ENCODE peak calls at places on chromosome 15, in five cellular contexts. W, Z, E, S and B are unnamed samples.

GRCh38 chr15:71752085-71752484 is 58.3 kb upstream of the NR2E3 start:
- DNase-seq in Z (no peak), W (no peak), E (no peak), S (no peak), B (no peak)

GRCh38 chr15:77107531-77108355 is 36.8 kb upstream of the TSPAN3 start:
- DNase-seq in W (peak), E (peak), Z (no peak), S (peak), B (no peak)

GRCh38 chr15:45641374-45641778 is 6.5 kb downstream of the SQOR start:
- DNase-seq in W (peak), S (peak), E (no peak), Z (no peak), B (no peak)

GRCh38 chr15:72200395-72201237 is 3.0 kb upstream of the GRAMD2A start:
- DNase-seq in E (no peak), S (no peak), W (no peak), Z (no peak), B (no peak)

GRCh38 chr15:77144492-77145070 is 73.7 kb upstream of the TSPAN3 start:
- DNase-seq in E (no peak), W (no peak), S (no peak), Z (no peak), B (no peak)

GRCh38 chr15:40425681-40426080 is 15.1 kb upstream of the BAHD1 start:
- DNase-seq in S (no peak), E (no peak), W (no peak), Z (no peak), B (no peak)

GRCh38 chr15:39925112-39925830 is 5.2 kb upstream of the GPR176 start:
- DNase-seq in S (no peak), W (peak), Z (no peak), E (no peak), B (no peak)

GRCh38 chr15:38308242-38308641 is 55.6 kb downstream of the SPRED1 start:
- DNase-seq in E (no peak), S (no peak), W (no peak), Z (no peak), B (no peak)

GRCh38 chr15:42444415-42445063 is 46.4 kb downstream of the ZNF106 start:
- DNase-seq in S (no peak), E (no peak), W (no peak), Z (no peak), B (no peak)

GRCh38 chr15:85892232-85892631 is 97.5 kb upstream of the KLHL25 start:
- DNase-seq in S (no peak), W (no peak), E (no peak), Z (no peak), B (no peak)

GRCh38 chr15:91522609-91523332 is 330.7 kb upstream of the SLCO3A1 start:
- DNase-seq in E (no peak), S (peak), Z (no peak), W (no peak), B (no peak)

GRCh38 chr15:65184944-65185717 is at the start of gene CLPX:
- DNase-seq in Z (peak), E (peak), W (peak), S (peak), B (peak)

GRCh38 chr15:65182538-65182937 is 2.6 kb downstream of the CLPX start:
- DNase-seq in S (no peak), Z (no peak), E (no peak), W (no peak), B (no peak)

GRCh38 chr15:65180167-65180566 is 5.0 kb downstream of the CLPX start:
- DNase-seq in W (no peak), Z (no peak), S (no peak), E (no peak), B (no peak)

GRCh38 chr15:65183847-65184159 is 1.3 kb downstream of the CLPX start:
- DNase-seq in W (peak), Z (no peak), E (no peak), S (no peak), B (no peak)

DNA sequence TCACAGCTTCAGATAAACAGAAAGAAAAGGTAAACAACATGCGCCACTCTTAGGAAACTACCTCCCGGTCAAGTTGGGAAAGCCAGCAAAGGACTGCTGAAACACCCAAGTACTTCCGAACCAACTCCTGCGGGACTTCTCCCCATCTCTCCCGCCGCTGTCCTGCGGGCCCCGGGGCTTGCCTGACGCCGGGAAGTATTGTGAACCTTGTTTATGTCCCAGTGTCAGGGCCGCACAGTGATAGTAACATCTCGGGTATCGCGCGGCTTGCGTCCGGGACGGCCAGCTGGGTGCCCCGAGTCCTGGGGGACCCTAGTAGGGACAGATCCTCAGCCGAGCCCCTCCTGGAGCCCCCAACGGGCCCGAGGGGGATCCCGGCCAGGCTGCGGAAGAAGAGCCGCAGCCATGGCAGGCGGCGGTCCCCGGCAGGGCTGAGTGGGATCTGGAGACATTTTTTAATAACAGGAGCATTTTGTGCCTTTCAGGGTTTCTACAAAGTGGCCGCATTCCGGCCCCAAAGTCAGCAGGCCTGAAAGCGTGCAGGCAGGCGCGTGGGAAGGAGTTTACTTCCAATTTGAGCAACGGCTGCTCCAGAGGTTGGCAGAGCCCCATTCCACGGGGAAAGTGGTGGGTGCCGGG is 718 bp downstream of the CLPX start:
- DNase-seq in E (peak), W (peak), Z (no peak), S (peak), B (no peak)
- TF ChIP-seq CTCF in E (no peak), W (no peak), Z (no peak), S (no peak), B (no peak)

GRCh38 chr15:33135355-33135781 is 59.1 kb downstream of the FMN1 start:
- DNase-seq in S (no peak), W (no peak), Z (peak), E (no peak), B (no peak)

GRCh38 chr15:33138000-33138399 is 56.5 kb downstream of the FMN1 start:
- DNase-seq in S (no peak), E (no peak), Z (no peak), W (no peak), B (no peak)

GRCh38 chr15:33137101-33137500 is 57.4 kb downstream of the FMN1 start:
- DNase-seq in S (no peak), E (no peak), Z (no peak), W (no peak), B (no peak)

GRCh38 chr15:33131880-33132279 is 62.6 kb downstream of the FMN1 start:
- DNase-seq in E (no peak), S (no peak), W (peak), Z (no peak), B (no peak)

DNA sequence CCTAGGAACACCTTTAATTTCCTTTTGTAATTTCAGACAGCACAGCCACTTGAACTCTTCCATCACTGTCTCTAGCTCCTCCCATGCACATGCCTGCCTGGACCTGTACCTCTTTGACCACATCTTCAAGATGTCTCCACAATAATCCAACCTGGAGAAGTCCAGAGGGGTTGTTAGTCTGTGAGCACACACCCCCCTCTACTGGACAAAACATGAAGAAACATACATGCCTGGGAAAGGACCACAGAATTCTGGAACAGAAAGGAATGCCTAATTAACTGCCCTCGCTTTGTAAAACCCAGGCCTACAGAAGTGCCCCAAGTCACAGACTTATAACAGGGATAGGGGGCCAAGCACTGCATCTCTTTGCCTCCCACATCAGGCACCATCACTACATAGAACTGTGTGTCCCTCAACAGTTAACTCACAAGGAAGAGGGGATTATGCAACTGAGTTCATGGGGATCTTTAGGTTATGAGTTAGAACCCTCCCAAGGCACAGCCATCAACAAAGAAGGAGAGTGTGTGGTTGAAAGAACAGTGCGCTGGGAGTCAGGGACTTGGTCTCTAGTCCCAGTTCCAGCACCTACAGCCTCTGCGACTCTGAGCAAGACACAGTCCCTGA is 61.7 kb downstream of the FMN1 start:
- DNase-seq in W (peak), S (peak), Z (no peak), E (peak), B (no peak)
- TF ChIP-seq CTCF in W (peak), S (peak), Z (no peak), E (no peak), B (peak)

DNA sequence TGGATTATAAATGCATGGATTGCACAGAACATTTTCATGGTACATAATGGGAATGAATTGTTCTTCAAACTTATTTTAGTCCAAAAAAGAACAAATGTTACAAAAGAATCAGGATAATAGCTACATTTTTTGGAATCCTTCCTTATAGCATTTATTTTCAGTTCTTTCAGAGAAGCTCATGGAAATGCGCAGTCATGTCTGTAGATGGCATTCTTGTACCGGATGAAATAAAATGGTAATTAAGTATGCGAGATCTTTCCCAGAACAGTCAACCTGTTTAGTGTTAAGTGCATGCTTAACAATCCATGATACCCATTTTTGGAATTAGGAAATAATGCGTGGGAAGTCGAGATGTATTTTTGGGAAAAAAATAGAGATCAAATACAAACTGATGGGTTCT is 38.2 kb upstream of the GOLGA8B start:
- DNase-seq in Z (no peak), W (peak), E (no peak), S (peak), B (no peak)
- TF ChIP-seq CTCF in Z (no peak), W (peak), E (no peak), S (peak), B (peak)

GRCh38 chr15:31606942-31607497 is 280.4 kb downstream of the KLF13 start:
- DNase-seq in S (no peak), E (no peak), W (no peak), Z (no peak), B (no peak)

GRCh38 chr15:31606261-31606669 is 279.6 kb downstream of the KLF13 start:
- DNase-seq in Z (no peak), W (no peak), E (no peak), S (peak), B (no peak)

GRCh38 chr15:31607656-31608055 is 281.0 kb downstream of the KLF13 start:
- DNase-seq in Z (no peak), E (no peak), S (no peak), W (no peak), B (no peak)

GRCh38 chr15:31609243-31609642 is 282.6 kb downstream of the KLF13 start:
- DNase-seq in S (no peak), W (no peak), Z (no peak), E (no peak), B (no peak)

DNA sequence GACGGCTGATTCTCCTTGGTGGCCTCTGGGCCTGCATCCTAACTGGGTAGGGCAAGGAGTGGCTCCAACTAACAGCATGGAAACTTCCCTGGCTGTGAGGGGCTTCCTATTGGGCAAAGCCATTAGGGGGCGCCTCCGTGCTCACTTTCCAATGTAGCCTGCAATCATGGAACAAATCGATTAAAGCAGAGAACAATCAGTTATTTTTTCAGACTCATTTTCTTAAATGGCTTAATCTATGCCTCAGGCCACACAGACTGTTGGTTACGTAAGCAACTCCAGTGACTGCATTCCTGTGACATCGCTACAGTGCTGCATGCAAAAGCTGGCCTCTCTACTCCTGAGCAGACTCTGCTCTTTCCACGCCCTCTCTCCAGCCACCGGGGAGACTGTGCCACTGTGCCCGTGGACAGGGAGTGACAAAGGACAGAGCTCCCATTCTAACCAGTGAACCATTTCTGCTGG is 278.9 kb downstream of the KLF13 start:
- DNase-seq in S (peak), E (no peak), Z (no peak), W (no peak), B (no peak)
- TF ChIP-seq CTCF in S (peak), E (no peak), Z (no peak), W (no peak), B (peak)

GRCh38 chr15:58985443-58985842 is 2.0 kb upstream of the RNF111 start:
- DNase-seq in W (no peak), E (no peak), Z (peak), S (peak), B (no peak)

GRCh38 chr15:58981808-58982475 is 5.5 kb upstream of the RNF111 start:
- DNase-seq in W (no peak), S (no peak), Z (no peak), E (peak), B (no peak)

DNA sequence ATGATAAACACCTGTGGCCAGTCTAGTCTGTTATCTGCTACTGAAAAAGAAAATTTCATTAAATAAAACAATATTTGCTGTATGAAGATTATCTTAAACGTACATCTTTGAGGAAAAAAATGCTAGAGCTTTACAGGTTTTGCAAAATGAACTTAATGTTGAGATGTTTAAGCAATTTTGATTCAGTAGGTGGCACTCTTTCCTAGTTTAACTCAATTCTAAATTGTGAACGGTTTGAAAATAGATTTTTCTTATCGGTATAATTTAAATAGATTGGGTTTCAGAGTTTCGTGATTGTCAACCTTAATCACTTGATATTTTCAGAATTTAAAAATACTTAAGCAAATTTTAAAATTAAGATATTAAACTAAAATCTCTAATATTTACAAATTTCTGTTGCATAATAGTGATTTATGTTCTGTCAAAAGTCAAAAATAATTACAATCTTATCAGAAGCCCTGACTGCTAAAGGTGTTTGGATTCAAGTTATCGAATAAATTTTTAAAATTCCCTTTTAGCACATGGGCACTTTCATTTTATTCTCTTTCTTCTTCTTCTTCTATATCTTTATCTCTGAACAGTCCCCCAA is 7.0 kb upstream of the RNF111 start:
- DNase-seq in S (peak), E (peak), W (peak), Z (no peak), B (no peak)
- TF ChIP-seq CTCF in S (peak), E (peak), W (peak), Z (no peak), B (peak)

DNA sequence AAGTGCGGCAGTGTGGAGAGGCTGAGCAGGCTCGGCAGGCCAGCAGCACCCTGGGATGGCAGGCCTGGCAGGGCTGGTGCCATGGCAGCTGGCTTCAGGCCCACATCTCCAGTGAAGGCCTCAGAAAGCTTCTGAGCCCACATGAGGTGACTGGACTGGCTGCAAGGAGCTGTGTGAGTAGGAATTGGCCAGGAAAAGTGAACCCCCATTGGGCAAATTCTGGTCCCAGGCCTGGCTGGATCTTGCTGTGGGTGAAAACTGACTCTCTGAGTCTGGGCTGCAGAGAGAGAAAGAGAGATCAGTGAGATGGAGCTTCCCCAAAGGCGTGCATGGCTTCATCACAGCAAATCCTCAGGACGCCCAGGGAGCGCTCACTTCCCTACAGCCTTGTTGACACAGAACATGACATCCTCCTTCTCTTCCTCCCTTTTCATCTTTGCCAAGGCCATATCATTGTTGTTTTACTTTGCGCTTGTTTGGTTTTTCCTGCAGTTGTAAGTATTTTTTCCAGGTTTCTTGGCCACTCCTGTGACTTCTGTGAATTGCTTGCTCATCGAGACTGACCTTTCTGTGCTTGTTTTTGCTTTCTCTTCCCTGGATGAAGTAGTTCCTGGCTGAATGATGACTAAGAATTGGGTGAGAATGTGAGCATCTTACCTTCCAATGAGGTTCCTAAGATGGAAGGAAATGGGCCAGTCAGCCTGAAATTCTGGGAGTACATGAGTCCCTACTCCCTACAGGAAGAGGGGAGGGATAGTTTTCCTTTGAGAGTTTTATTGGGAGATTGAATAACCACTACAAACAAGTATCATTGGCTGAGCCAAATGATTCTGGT is 299.0 kb downstream of the TLE3 start:
- DNase-seq in W (peak), Z (no peak), S (no peak), E (no peak), B (no peak)
- TF ChIP-seq CTCF in W (no peak), Z (no peak), S (no peak), E (no peak), B (no peak)